ENCODE peak calls at places on chromosomes 16 and 17, in four cellular contexts. D is GM04504; T is naive thymus-derived CD4-positive, alpha-beta T cell; X is HFFc6. O is an unnamed sample.
A peak's percentile ranks its signal among the peaks of the same experiment; 100 is the strongest.

GRCh38 chr17:333626-334396 is 18.8 kb downstream of the RPH3AL start:
- DNase-seq in D (no peak), T (peak; percentile 34), X (no peak), O (no peak)

GRCh38 chr16:85678016-85678415 is 10.7 kb downstream of the GINS2 start:
- DNase-seq in X (no peak), D (no peak), T (no peak), O (no peak)

GRCh38 chr17:75589919-75590303 is 2.3 kb downstream of the MYO15B start:
- DNase-seq in X (no peak), T (no peak), D (no peak), O (no peak)

GRCh38 chr17:65055280-65055707 is 1.2 kb downstream of the GNA13 start:
- DNase-seq in D (no peak), X (no peak), T (no peak), O (no peak)

GRCh38 chr16:14362774-14363371 is 267.2 kb downstream of the PARN start:
- DNase-seq in T (no peak), X (peak; percentile 53), D (no peak), O (no peak)

GRCh38 chr16:30394603-30395154 is 541 bp upstream of the ZNF48 start:
- DNase-seq in X (no peak), D (no peak), T (no peak), O (no peak)

GRCh38 chr17:68534714-68535113 is 22.5 kb downstream of the PRKAR1A start:
- DNase-seq in T (no peak), D (no peak), X (no peak), O (no peak)

GRCh38 chr16:30876867-30877266 is 17.0 kb downstream of the BCL7C start:
- DNase-seq in T (no peak), X (no peak), D (no peak), O (no peak)

GRCh38 chr17:49468827-49469385 is 26.2 kb upstream of the NGFR start:
- DNase-seq in T (no peak), D (no peak), X (no peak), O (no peak)

GRCh38 chr16:4283939-4284338 is 11.1 kb upstream of the TFAP4 start:
- DNase-seq in D (no peak), X (peak; percentile 20), T (no peak), O (no peak)

GRCh38 chr17:74119049-74119580 is 84.4 kb upstream of the RPL38 start:
- DNase-seq in D (no peak), X (no peak), T (no peak), O (no peak)

GRCh38 chr17:36877001-36877400 is 60.3 kb upstream of the LHX1 start:
- DNase-seq in X (no peak), T (no peak), D (no peak), O (no peak)

O was measured in B cell.